ENCODE peak calls at places on chromosomes 4 and X, in six cellular contexts. L is Ammon's horn; E is ACHN; S is naive thymus-derived CD4-positive, alpha-beta T cell; I is natural killer cell treated with Interleukin-12 subunit alpha and Interleukin-12 subunit beta and Interleukin-15 and Interleukin-18, amount 100 ng/mL, for 72 hours; A is CD8-positive, alpha-beta memory T cell. Z is an unnamed sample.

GRCh38 chr4:1684756-1685603 is 867 bp upstream of the FAM53A start:
- DNase-seq in L (no peak), E (no peak), S (no peak), I (no peak), A (no peak), Z (no peak)

GRCh38 chrX:115970718-115971117 is 199.8 kb upstream of the AGTR2 start:
- DNase-seq in L (no peak), E (no peak), S (no peak), I (no peak), A (no peak), Z (no peak)

GRCh38 chr4:120995611-120996010 is 73.1 kb upstream of the PRDM5 start:
- DNase-seq in L (no peak), E (no peak), S (no peak), I (no peak), A (no peak), Z (no peak)

GRCh38 chr4:22708961-22709360 is 16.2 kb downstream of the GBA3 start:
- DNase-seq in L (no peak), E (no peak), S (no peak), I (no peak), A (no peak), Z (no peak)

GRCh38 chr4:155331478-155331877 is 45.3 kb downstream of the MAP9 start:
- DNase-seq in L (no peak), E (no peak), S (no peak), I (no peak), A (no peak), Z (no peak)

GRCh38 chr4:42655921-42656735 is 777 bp downstream of the ATP8A1 start:
- DNase-seq in L (peak), E (peak), S (peak), I (peak), A (peak), Z (no peak)

GRCh38 chr4:63708661-63709060 is 700.6 kb downstream of the TECRL start:
- DNase-seq in L (no peak), E (no peak), S (no peak), I (no peak), A (no peak), Z (no peak)

GRCh38 chrX:149950681-149951080 is 12.4 kb upstream of the EOLA2 start:
- DNase-seq in L (peak), E (peak), S (no peak), I (no peak), A (no peak), Z (peak)

GRCh38 chrX:49163555-49164419 is 1.2 kb downstream of the MAGIX start:
- DNase-seq in L (peak), E (peak), S (peak), I (peak), A (peak), Z (peak)